ENCODE peak calls at places on chromosome 5, in five cellular contexts. N is left ventricle myocardium inferior, W is psoas muscle, T is HL-60, Y is SJCRH30. K is an unnamed sample.

GRCh38 chr5:145633474-145633873 is 201.7 kb downstream of the PRELID2 start:
- DNase-seq in Y (no peak), T (no peak), N (no peak), W (no peak), K (no peak)

GRCh38 chr5:32512916-32513315 is 68.4 kb upstream of the ZFR start:
- DNase-seq in Y (no peak), N (no peak), W (no peak), T (no peak), K (no peak)

GRCh38 chr5:168327019-168327421 is 35.6 kb downstream of the WWC1 start:
- DNase-seq in Y (no peak), N (no peak), W (no peak), T (no peak), K (no peak)

GRCh38 chr5:14313986-14314690 is 171.0 kb downstream of the TRIO start:
- DNase-seq in Y (no peak), T (no peak), N (no peak), W (no peak), K (no peak)

GRCh38 chr5:88675758-88676636 is 207.0 kb downstream of the MEF2C start:
- DNase-seq in T (no peak), Y (peak; percentile 91), N (no peak), W (no peak), K (peak; percentile 97)

GRCh38 chr5:145637396-145637795 is 197.7 kb downstream of the PRELID2 start:
- DNase-seq in T (no peak), W (no peak), N (no peak), Y (no peak), K (no peak)

GRCh38 chr5:173498871-173499470 is 117.5 kb downstream of the BOD1 start:
- DNase-seq in N (no peak), W (no peak), Y (peak; percentile 94), T (no peak), K (no peak)

GRCh38 chr5:132059043-132059695 is 1.3 kb upstream of the IL3 start:
- DNase-seq in T (no peak), N (peak; percentile 6), Y (no peak), W (no peak), K (no peak)

GRCh38 chr5:10724799-10725507 is 36.1 kb downstream of the DAP start:
- DNase-seq in W (peak; percentile 41), Y (peak; percentile 11), T (no peak), N (peak; percentile 65), K (no peak)

GRCh38 chr5:132686193-132686592 is 12.4 kb downstream of the IL4 start:
- DNase-seq in N (no peak), T (no peak), Y (no peak), W (no peak), K (no peak)

GRCh38 chr5:79795764-79796398 is 106.2 kb downstream of the CMYA5 start:
- DNase-seq in Y (peak; percentile 57), W (peak; percentile 35), N (peak; percentile 59), T (no peak), K (no peak)

GRCh38 chr5:20300110-20300509 is 312.1 kb upstream of the CDH18 start:
- DNase-seq in N (no peak), T (no peak), Y (no peak), W (no peak), K (no peak)

GRCh38 chr5:37495668-37496067 is 116.5 kb downstream of the WDR70 start:
- DNase-seq in Y (no peak), N (no peak), W (no peak), T (no peak), K (no peak)

DNA sequence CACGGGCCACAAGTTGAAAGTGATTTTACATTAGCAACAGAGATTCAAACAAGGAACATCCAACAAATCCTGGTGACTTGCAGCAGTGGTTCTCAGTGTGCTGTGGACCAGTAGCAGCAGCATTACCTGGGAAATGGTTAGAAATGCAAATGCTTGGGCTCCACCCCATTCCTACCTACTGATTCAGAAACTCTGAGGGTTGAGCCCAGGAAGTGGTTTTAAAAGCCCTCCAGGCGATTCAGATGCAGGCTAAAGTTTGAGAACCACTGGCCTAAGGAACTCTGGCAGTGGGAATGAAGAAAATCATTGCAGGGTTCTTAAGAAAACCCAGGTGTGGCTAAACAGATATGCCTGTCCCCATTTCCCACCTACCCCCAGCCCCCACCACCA is 398.8 kb downstream of the ENC1 start:
- DNase-seq in T (no peak), W (no peak), Y (no peak), N (no peak), K (no peak)
- H3K27ac ChIP-seq in T (no peak overlapping the region), W (no peak overlapping the region), Y (peak overlapping the region; percentile 47), N (no peak overlapping the region), K (no peak overlapping the region)

GRCh38 chr5:68248896-68249295 is 33.3 kb downstream of the PIK3R1 start:
- DNase-seq in Y (no peak), T (no peak), N (no peak), W (no peak), K (no peak)
- H3K27ac ChIP-seq in Y (no peak overlapping the region), T (no peak overlapping the region), N (peak overlapping the region; percentile 91), W (peak overlapping the region; percentile 72), K (no peak overlapping the region)

DNA sequence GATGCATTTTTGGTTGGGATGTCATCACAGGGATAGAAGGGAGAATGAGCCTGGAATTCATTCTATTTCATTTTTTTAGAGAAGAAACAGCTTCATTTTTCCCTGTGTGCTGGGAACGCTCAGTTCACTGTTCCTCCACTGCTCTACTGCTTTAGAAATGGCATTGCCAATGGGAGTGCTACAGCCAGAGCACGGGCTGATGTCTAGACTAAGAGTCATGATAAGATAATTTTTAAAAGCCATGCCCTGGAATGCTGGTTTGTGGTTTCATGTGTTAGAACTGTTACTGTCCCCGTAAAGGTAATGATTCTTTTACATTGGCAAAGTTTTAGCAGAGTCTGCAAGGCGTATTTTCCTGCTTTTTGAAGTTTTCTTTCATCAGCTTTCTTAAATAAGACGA is 119.6 kb downstream of the SEMA6A start:
- DNase-seq in W (no peak), T (no peak), N (no peak), Y (peak; percentile 50), K (no peak)
- H3K27ac ChIP-seq in W (no peak overlapping the region), T (peak overlapping the region; percentile 43), N (peak overlapping the region; percentile 40), Y (peak overlapping the region; percentile 89), K (no peak overlapping the region)

DNA sequence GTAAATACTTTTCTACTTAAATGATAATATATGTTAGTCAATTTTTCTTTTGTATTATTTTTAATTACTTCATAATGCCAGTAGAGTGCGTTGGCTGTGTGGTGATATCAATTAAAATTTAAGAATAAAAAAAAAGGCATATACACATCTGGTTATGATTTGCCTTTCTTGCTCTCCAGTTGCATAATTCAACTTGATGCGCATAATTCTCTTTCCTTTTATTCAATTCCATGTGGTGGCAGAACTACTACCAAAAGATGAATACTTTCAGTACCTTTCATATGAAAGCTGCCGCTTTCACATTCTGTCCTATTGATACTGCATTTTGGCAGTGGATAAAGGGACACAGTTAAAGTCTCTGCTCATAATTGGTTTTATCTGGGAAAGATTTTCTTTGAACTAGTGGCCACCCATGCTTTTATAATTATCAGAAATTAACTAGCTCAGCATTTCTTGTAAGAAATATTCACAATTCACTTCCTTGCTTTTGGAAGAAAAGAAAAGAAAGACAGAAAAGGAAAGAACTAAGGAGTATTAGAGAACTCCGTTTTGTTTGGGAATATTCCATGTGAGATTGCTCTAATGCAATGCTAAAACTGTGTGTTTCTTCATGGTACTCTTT is 12.3 kb upstream of the ADGRV1 start:
- DNase-seq in T (no peak), W (no peak), N (no peak), Y (no peak), K (no peak)
- H3K27ac ChIP-seq in T (no peak overlapping the region), W (no peak overlapping the region), N (no peak overlapping the region), Y (peak overlapping the region; percentile 34), K (no peak overlapping the region)

GRCh38 chr5:56585973-56586740 is 229.2 kb upstream of the MAP3K1 start:
- DNase-seq in Y (no peak), T (no peak), W (peak; percentile 37), N (peak; percentile 53), K (no peak)
- H3K27ac ChIP-seq in Y (no peak overlapping the region), T (no peak overlapping the region), W (no peak overlapping the region), N (peak overlapping the region; percentile 84), K (no peak overlapping the region)

DNA sequence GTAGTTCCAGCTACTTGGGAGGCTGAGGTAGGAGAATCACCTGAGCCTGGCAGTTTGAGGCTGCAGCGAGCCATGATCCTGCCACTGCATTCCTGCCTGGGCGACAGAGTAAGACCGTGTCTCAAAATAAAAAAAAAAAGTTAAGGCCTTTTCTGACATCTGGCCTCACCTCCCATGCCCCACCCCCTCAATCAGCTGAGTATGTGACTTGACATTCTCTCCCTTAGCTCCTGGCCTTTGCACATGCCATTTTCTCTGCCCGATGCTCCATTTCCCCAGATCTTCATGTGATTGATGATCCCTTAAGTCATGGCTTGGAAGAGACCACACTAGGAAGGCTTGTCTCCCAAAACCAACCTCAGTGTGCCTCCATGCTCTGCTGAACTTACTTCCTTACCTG is 17.7 kb upstream of the TCOF1 start:
- DNase-seq in W (no peak), T (no peak), Y (no peak), N (no peak), K (no peak)
- H3K27ac ChIP-seq in W (peak overlapping the region; percentile 54), T (no peak overlapping the region), Y (peak overlapping the region; percentile 80), N (no peak overlapping the region), K (no peak overlapping the region)

K was measured in Karpas-422.